ENCODE peak calls at places on chromosomes 7 and 10, in seven cellular contexts. K is neuronal stem cell, Z is IMR-90, J is mesendoderm, U is trophoblast cell, R is H9, V is H1. P is an unnamed sample.

GRCh38 chr7:69896100-69896499 is 297.8 kb downstream of the AUTS2 start:
- DNase-seq in J (no peak), K (no peak), Z (no peak), R (no peak), U (no peak), V (no peak), P (no peak)

GRCh38 chr7:29598607-29599006 is 35.0 kb downstream of the PRR15 start:
- DNase-seq in V (no peak), R (no peak), U (no peak), J (no peak), K (no peak), Z (no peak), P (no peak)

GRCh38 chr7:90660819-90661218 is 64.7 kb downstream of the CDK14 start:
- DNase-seq in J (peak; percentile 16), R (no peak), Z (no peak), K (no peak), V (no peak), U (no peak), P (no peak)

GRCh38 chr7:149261321-149261828 is 621 bp upstream of the ZNF783 start:
- DNase-seq in J (peak; percentile 39), U (peak; percentile 54), V (no peak), K (no peak), R (no peak), Z (peak; percentile 52), P (peak; percentile 51)

GRCh38 chr7:23347682-23348180 is 48.6 kb downstream of the MALSU1 start:
- DNase-seq in U (peak; percentile 26), K (no peak), R (no peak), V (no peak), Z (peak; percentile 91), J (peak; percentile 37), P (peak; percentile 94)

GRCh38 chr10:53209941-53210611 is 437.5 kb upstream of the MBL2 start:
- DNase-seq in K (no peak), V (no peak), R (peak; percentile 38), Z (peak; percentile 4), U (no peak), J (peak; percentile 85), P (peak; percentile 29)

GRCh38 chr10:33460461-33461294 is 126.2 kb upstream of the NRP1 start:
- DNase-seq in K (no peak), U (no peak), V (no peak), Z (peak; percentile 72), J (peak; percentile 88), R (no peak), P (peak; percentile 51)

GRCh38 chr10:93464826-93465388 is 17.2 kb downstream of the MYOF start:
- DNase-seq in V (no peak), Z (no peak), J (no peak), U (no peak), R (no peak), K (no peak), P (peak; percentile 72)

GRCh38 chr10:29804025-29804852 is 169.5 kb upstream of the SVIL start:
- DNase-seq in K (no peak), U (peak; percentile 31), J (no peak), V (no peak), Z (peak; percentile 95), R (no peak), P (peak; percentile 93)

GRCh38 chr7:2864999-2865670 is 21.0 kb upstream of the GNA12 start:
- DNase-seq in J (peak; percentile 72), K (peak; percentile 82), U (no peak), R (peak; percentile 77), Z (peak; percentile 74), V (peak; percentile 90), P (peak; percentile 78)

GRCh38 chr7:46776790-46777189 is 805.1 kb downstream of the TNS3 start:
- DNase-seq in K (no peak), R (no peak), V (no peak), J (peak; percentile 23), U (no peak), Z (peak; percentile 36), P (no peak)

GRCh38 chr10:126115021-126115610 is 218.8 kb downstream of the FANK1 start:
- DNase-seq in Z (no peak), U (no peak), V (no peak), R (no peak), K (no peak), J (no peak), P (no peak)
- H2BK5ac ChIP-seq in Z (no peak overlapping the region), U (no peak overlapping the region), V (no peak overlapping the region), R (no peak overlapping the region), K (no peak overlapping the region), J (no peak overlapping the region), P (no peak overlapping the region)

GRCh38 chr7:140479739-140480084 is 407 bp upstream of the MKRN1 start:
- DNase-seq in Z (no peak), U (no peak), V (no peak), J (no peak), K (no peak), R (no peak), P (no peak)

GRCh38 chr7:140479062-140479738 is at the start of gene MKRN1:
- DNase-seq in J (peak; percentile 98), K (peak; percentile 90), Z (peak; percentile 90), U (peak; percentile 96), R (peak; percentile 98), V (peak; percentile 97), P (peak; percentile 95)

GRCh38 chr7:140475747-140476333 is 3.5 kb downstream of the MKRN1 start:
- DNase-seq in Z (peak; percentile 41), V (no peak), J (peak; percentile 66), U (peak; percentile 58), R (no peak), K (no peak), P (peak; percentile 58)

GRCh38 chr7:140478361-140479061 is 794 bp downstream of the MKRN1 start:
- DNase-seq in U (no peak), V (peak; percentile 72), K (peak; percentile 53), J (peak; percentile 72), R (peak; percentile 44), Z (peak; percentile 27), P (peak; percentile 51)

GRCh38 chr7:140476698-140477261 is 2.5 kb downstream of the MKRN1 start:
- DNase-seq in V (no peak), U (no peak), Z (no peak), R (no peak), J (no peak), K (no peak), P (no peak)
- H2BK5ac ChIP-seq in V (no peak overlapping the region), U (no peak overlapping the region), Z (no peak overlapping the region), R (no peak overlapping the region), J (no peak overlapping the region), K (no peak overlapping the region), P (no peak overlapping the region)

DNA sequence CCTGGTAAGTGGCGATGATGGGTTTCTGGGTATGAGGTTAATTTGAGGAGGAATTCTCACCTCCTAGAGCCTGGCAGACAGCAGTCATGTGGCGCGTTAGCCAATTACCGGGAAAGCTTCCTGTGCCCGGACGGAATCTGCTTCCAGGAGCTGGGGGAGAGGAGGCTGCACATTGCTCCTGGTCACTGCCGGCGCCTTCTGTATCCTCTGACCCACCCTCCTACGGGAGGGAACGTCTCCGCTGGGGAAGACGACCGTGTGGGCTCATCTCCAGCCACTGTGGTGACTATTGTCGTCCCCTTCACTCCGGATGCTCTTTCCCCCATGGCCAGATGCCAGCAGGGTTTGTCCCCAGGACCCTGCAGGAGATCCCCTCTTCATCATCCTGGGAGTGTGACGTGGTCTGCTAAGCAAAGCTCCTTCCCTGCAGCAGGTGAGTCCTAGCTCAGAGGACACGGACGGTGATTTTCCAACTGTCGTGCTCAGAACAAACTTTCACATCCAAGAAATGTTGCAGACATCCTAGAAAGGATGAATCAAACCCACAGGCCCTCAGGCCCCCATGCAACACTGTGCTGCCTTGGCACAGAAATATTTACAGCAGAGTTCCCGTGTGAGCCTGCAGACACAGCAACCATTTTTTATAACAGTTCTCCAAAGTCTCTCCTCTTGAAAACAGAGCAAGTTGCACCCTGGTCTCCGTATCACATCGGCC is 29.6 kb upstream of the FAM20C start:
- DNase-seq in J (peak; percentile 43), Z (no peak), V (no peak), R (no peak), U (no peak), K (no peak), P (no peak)
- H2BK5ac ChIP-seq in J (no peak overlapping the region), Z (no peak overlapping the region), V (no peak overlapping the region), R (no peak overlapping the region), U (no peak overlapping the region), K (no peak overlapping the region), P (no peak overlapping the region)

DNA sequence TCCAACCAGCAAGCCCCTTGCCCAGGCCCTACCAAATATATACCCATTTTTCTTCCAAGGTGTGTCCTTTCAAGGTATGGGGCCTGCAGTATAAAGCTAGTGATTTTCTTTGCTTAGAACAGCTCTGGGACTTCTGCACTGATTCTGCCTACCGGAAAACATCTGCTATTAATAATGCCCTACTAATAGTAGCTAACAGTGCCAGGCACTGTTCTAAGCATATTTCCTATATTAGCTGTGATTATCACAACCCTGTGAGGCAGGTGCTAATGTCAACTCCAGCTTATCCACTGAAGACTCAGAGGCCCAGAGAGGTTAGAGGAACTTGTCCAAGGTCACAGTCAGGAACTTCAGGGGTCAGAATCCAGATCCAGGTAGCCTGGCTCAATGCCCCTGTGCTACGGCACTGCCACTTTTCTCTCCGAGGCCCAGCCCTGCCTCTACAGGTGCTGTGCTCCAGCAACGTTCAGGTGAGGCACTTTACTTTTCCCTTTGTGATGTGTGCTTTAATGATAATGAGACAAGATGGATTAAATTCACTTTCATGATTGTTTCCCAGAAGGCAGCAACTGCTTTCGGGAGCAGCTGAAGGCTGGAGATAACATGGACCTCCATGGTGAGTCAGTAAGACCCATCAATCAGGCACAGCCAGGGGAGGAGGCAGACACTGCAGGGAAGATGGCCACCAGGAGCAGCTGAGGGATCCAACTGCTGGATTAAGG is 26.7 kb downstream of the TAS2R41 start:
- DNase-seq in K (no peak), V (no peak), Z (peak; percentile 28), U (no peak), R (no peak), J (peak; percentile 32), P (no peak)
- H2BK5ac ChIP-seq in K (no peak overlapping the region), V (no peak overlapping the region), Z (no peak overlapping the region), U (no peak overlapping the region), R (no peak overlapping the region), J (no peak overlapping the region), P (no peak overlapping the region)

GRCh38 chr7:130904031-130904757 is 170.2 kb upstream of the KLF14 start:
- DNase-seq in U (peak; percentile 88), V (no peak), R (no peak), Z (peak; percentile 93), J (peak; percentile 77), K (no peak), P (peak; percentile 97)

GRCh38 chr7:130902755-130903357 is 168.8 kb upstream of the KLF14 start:
- DNase-seq in K (no peak), V (no peak), R (no peak), J (no peak), U (no peak), Z (peak; percentile 23), P (peak; percentile 32)

GRCh38 chr7:130904792-130905191 is 170.8 kb upstream of the KLF14 start:
- DNase-seq in V (no peak), K (no peak), J (no peak), Z (peak; percentile 30), R (no peak), U (no peak), P (peak; percentile 33)

GRCh38 chr7:130901209-130901783 is 167.3 kb upstream of the KLF14 start:
- DNase-seq in R (no peak), V (no peak), K (no peak), J (no peak), U (no peak), Z (peak; percentile 97), P (peak; percentile 81)

DNA sequence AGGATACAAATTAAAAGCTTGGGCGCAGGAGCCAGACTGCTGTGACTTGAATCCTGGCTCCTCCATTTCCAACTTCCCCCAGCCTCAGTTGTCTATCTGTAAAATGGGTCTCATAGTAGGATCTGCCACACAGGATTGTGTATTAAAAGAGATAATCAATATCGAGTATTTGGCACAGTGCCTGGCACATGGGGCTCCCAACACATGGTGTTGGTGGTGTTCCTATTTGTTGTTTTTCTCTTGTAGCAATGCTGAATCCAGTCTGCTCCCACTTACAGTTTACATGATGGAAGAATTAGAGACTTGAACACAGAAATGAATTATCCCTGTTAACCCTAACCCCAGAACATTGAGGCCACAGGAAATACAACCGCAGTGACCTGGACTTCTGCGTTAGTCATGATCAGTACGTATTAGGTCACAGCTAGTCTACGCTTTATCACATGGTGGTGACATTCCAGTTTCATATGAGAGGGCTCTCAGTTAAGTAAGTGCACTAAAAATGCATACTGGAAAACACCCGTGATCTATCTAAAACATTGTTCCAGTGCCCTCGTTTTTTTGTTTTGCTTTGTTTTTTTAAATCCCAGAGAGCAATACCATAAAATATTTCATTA is 169.5 kb upstream of the KLF14 start:
- DNase-seq in Z (peak; percentile 98), U (peak; percentile 71), K (no peak), R (no peak), V (no peak), J (no peak), P (peak; percentile 99)
- H2BK5ac ChIP-seq in Z (peak overlapping the region; percentile 96), U (no peak overlapping the region), K (no peak overlapping the region), R (no peak overlapping the region), V (no peak overlapping the region), J (no peak overlapping the region), P (peak overlapping the region; percentile 86)

P was measured in mesenchymal stem cell.